ENCODE peak calls at places on chromosomes 5 and 9, in eight cellular contexts. One of them, this sample, is unnamed.

GRCh38 chr5:78000191-78000590 is 224.1 kb upstream of the TBCA start:
- DNase-seq in upper lobe of right lung: no peak
- DNase-seq in A549: no peak
- DNase-seq in AG04450: no peak
- DNase-seq in endothelial cell of umbilical vein: no peak
- DNase-seq in psoas muscle: no peak
- DNase-seq in prostate gland: no peak
- DNase-seq in IMR-90: no peak
- DNase-seq in this sample: no peak

GRCh38 chr9:71812385-71812784 is 44.1 kb upstream of the CEMIP2 start:
- DNase-seq in upper lobe of right lung: no peak
- DNase-seq in A549: no peak
- DNase-seq in AG04450: no peak
- DNase-seq in endothelial cell of umbilical vein: no peak
- DNase-seq in psoas muscle: peak; percentile 56
- DNase-seq in prostate gland: no peak
- DNase-seq in IMR-90: peak; percentile 12
- DNase-seq in this sample: no peak

GRCh38 chr5:37248387-37248969 is 698 bp downstream of the CPLANE1 start:
- DNase-seq in upper lobe of right lung: no peak
- DNase-seq in A549: peak; percentile 44
- DNase-seq in AG04450: no peak
- DNase-seq in endothelial cell of umbilical vein: no peak
- DNase-seq in psoas muscle: no peak
- DNase-seq in prostate gland: no peak
- DNase-seq in IMR-90: peak; percentile 4
- DNase-seq in this sample: no peak

GRCh38 chr5:137099651-137100050 is 399.5 kb downstream of the SPOCK1 start:
- DNase-seq in upper lobe of right lung: no peak
- DNase-seq in A549: no peak
- DNase-seq in AG04450: no peak
- DNase-seq in endothelial cell of umbilical vein: no peak
- DNase-seq in psoas muscle: no peak
- DNase-seq in prostate gland: no peak
- DNase-seq in IMR-90: no peak
- DNase-seq in this sample: no peak

GRCh38 chr5:91178461-91178860 is 204.7 kb downstream of the ARRDC3 start:
- DNase-seq in upper lobe of right lung: no peak
- DNase-seq in A549: no peak
- DNase-seq in AG04450: no peak
- DNase-seq in endothelial cell of umbilical vein: peak; percentile 29
- DNase-seq in psoas muscle: no peak
- DNase-seq in prostate gland: no peak
- DNase-seq in IMR-90: peak; percentile 64
- DNase-seq in this sample: no peak

GRCh38 chr5:62621280-62621679 is 42.7 kb downstream of the LRRC70 start:
- DNase-seq in upper lobe of right lung: no peak
- DNase-seq in A549: no peak
- DNase-seq in AG04450: no peak
- DNase-seq in endothelial cell of umbilical vein: no peak
- DNase-seq in psoas muscle: no peak
- DNase-seq in prostate gland: no peak
- DNase-seq in IMR-90: no peak
- DNase-seq in this sample: no peak

GRCh38 chr5:137589185-137589584 is 90.1 kb upstream of the SPOCK1 start:
- DNase-seq in upper lobe of right lung: no peak
- DNase-seq in A549: no peak
- DNase-seq in AG04450: no peak
- DNase-seq in endothelial cell of umbilical vein: no peak
- DNase-seq in psoas muscle: no peak
- DNase-seq in prostate gland: no peak
- DNase-seq in IMR-90: no peak
- DNase-seq in this sample: no peak

GRCh38 chr9:100011062-100011681 is 87.6 kb downstream of the ERP44 start:
- DNase-seq in upper lobe of right lung: no peak
- DNase-seq in A549: peak; percentile 72
- DNase-seq in AG04450: no peak
- DNase-seq in endothelial cell of umbilical vein: peak; percentile 62
- DNase-seq in psoas muscle: no peak
- DNase-seq in prostate gland: no peak
- DNase-seq in IMR-90: peak; percentile 67
- DNase-seq in this sample: peak; percentile 48

GRCh38 chr9:105883847-105884246 is 189.5 kb downstream of the TMEM38B start:
- DNase-seq in upper lobe of right lung: no peak
- DNase-seq in A549: no peak
- DNase-seq in AG04450: no peak
- DNase-seq in endothelial cell of umbilical vein: no peak
- DNase-seq in psoas muscle: no peak
- DNase-seq in prostate gland: no peak
- DNase-seq in IMR-90: no peak
- DNase-seq in this sample: no peak

GRCh38 chr9:21696411-21696865 is 106.0 kb upstream of the MTAP start:
- DNase-seq in upper lobe of right lung: no peak
- DNase-seq in A549: peak; percentile 70
- DNase-seq in AG04450: no peak
- DNase-seq in endothelial cell of umbilical vein: no peak
- DNase-seq in psoas muscle: no peak
- DNase-seq in prostate gland: no peak
- DNase-seq in IMR-90: no peak
- DNase-seq in this sample: no peak

GRCh38 chr5:32708949-32709348 is 2.2 kb upstream of the NPR3 start:
- DNase-seq in upper lobe of right lung: no peak
- DNase-seq in A549: no peak
- DNase-seq in AG04450: no peak
- DNase-seq in endothelial cell of umbilical vein: no peak
- DNase-seq in psoas muscle: no peak
- DNase-seq in prostate gland: no peak
- DNase-seq in IMR-90: no peak
- DNase-seq in this sample: no peak

DNA sequence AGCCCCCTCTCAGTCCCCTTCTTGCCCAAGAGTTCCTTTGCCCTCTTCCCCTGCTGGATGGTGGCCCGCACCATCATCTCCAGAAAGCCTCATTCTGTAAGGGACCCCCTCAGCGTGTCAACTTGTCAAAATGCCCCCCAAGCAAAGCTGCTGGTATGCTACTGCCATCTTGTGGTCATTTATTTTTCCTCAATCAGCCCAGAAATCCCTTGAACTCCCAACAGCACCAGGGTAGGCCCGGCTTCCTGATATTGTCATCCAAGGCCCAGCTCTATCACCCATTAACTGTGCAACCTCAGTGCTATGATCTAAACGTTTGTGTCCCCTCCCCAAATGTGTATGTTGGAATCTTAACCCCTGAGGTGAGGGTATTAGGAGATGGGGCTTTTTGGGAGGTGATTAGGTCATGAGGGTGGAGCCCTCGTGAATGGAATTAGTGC is 53.2 kb upstream of the FBXW11 start:
- DNase-seq in upper lobe of right lung: no peak
- DNase-seq in A549: no peak
- DNase-seq in AG04450: no peak
- DNase-seq in endothelial cell of umbilical vein: peak; percentile 35
- DNase-seq in psoas muscle: no peak
- DNase-seq in prostate gland: no peak
- DNase-seq in IMR-90: no peak
- DNase-seq in this sample: peak; percentile 48
- TF ChIP-seq CTCF in upper lobe of right lung: peak; percentile 47
- TF ChIP-seq CTCF in A549: peak; percentile 73
- TF ChIP-seq CTCF in AG04450: peak; percentile 61
- TF ChIP-seq CTCF in endothelial cell of umbilical vein: peak; percentile 50
- TF ChIP-seq CTCF in psoas muscle: peak; percentile 43
- TF ChIP-seq CTCF in prostate gland: peak; percentile 43
- TF ChIP-seq CTCF in IMR-90: peak; percentile 55
- TF ChIP-seq CTCF in this sample: peak; percentile 79

GRCh38 chr5:53327811-53328331 is 152.6 kb upstream of the FST start:
- DNase-seq in upper lobe of right lung: no peak
- DNase-seq in A549: no peak
- DNase-seq in AG04450: no peak
- DNase-seq in endothelial cell of umbilical vein: peak; percentile 68
- DNase-seq in psoas muscle: no peak
- DNase-seq in prostate gland: no peak
- DNase-seq in IMR-90: no peak
- DNase-seq in this sample: no peak

GRCh38 chr5:53334431-53334941 is 145.9 kb upstream of the FST start:
- DNase-seq in upper lobe of right lung: no peak
- DNase-seq in A549: no peak
- DNase-seq in AG04450: peak; percentile 39
- DNase-seq in endothelial cell of umbilical vein: no peak
- DNase-seq in psoas muscle: no peak
- DNase-seq in prostate gland: peak; percentile 35
- DNase-seq in IMR-90: peak; percentile 87
- DNase-seq in this sample: peak; percentile 86

GRCh38 chr5:53330491-53330890 is 149.9 kb upstream of the FST start:
- DNase-seq in upper lobe of right lung: no peak
- DNase-seq in A549: no peak
- DNase-seq in AG04450: no peak
- DNase-seq in endothelial cell of umbilical vein: no peak
- DNase-seq in psoas muscle: no peak
- DNase-seq in prostate gland: no peak
- DNase-seq in IMR-90: no peak
- DNase-seq in this sample: no peak

GRCh38 chr5:53333160-53333559 is 147.3 kb upstream of the FST start:
- DNase-seq in upper lobe of right lung: no peak
- DNase-seq in A549: no peak
- DNase-seq in AG04450: no peak
- DNase-seq in endothelial cell of umbilical vein: no peak
- DNase-seq in psoas muscle: no peak
- DNase-seq in prostate gland: no peak
- DNase-seq in IMR-90: peak; percentile 69
- DNase-seq in this sample: peak; percentile 62

DNA sequence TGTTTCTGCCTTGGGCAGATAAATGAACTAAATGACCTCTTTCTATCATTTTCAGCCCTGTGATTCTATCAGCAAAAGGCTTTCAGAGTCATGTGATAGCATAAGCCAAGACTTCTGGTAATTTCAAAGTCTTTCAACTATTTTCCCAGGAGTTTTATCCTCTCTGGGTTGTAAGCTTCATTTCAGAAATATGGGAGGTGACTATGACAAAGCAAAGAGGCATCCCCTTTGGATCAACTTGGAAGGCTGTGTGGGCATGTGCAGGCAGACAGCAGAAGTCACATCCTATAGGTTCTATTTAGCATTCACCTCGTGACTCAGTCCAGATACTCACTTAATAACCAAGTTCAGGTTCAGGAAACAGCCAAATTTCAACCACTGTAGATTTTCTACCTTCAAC is 149.0 kb upstream of the FST start:
- DNase-seq in upper lobe of right lung: no peak
- DNase-seq in A549: peak; percentile 16
- DNase-seq in AG04450: peak; percentile 50
- DNase-seq in endothelial cell of umbilical vein: no peak
- DNase-seq in psoas muscle: no peak
- DNase-seq in prostate gland: no peak
- DNase-seq in IMR-90: peak; percentile 94
- DNase-seq in this sample: peak; percentile 90
- H3K27ac ChIP-seq in upper lobe of right lung: no peak overlapping the region
- H3K27ac ChIP-seq in A549: no peak overlapping the region
- H3K27ac ChIP-seq in AG04450: no peak overlapping the region
- H3K27ac ChIP-seq in endothelial cell of umbilical vein: no peak overlapping the region
- H3K27ac ChIP-seq in psoas muscle: no peak overlapping the region
- H3K27ac ChIP-seq in prostate gland: no peak overlapping the region
- H3K27ac ChIP-seq in IMR-90: no peak overlapping the region
- H3K27ac ChIP-seq in this sample: no peak overlapping the region

DNA sequence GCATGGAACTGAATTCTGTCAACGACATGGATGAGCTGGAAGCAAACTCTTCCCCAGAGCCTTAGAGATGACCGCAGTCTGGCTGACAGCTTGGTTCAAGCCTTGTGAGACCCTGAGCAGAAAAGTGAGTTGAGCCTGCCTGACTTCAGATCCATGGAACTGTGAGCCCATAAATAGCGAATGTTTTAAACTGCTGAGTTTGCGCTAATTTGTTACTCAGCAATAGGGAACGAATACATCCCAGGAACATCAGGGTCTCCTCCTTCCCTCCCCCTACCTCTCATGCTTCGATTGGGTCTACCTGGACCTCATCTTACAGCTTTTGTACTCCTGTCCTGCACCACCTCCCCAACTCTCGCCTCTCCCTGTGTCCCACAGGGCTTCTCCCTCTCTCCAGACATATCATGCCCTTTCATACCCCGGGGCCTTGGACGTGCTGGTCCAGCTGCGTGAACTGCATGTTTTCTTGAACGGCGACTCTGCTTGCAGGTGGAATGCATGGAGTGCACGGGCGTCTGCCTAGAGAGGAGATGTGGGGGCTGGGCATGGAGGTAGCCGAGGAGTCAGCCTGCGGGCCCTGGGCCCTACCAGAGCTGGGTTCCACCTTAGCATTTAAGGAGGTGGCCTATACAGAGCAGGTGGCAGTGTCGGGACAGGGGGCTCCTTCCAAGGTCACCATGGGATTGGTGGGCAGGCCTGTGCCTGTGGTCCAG is 7.9 kb downstream of the GADD45G start:
- DNase-seq in upper lobe of right lung: no peak
- DNase-seq in A549: no peak
- DNase-seq in AG04450: no peak
- DNase-seq in endothelial cell of umbilical vein: no peak
- DNase-seq in psoas muscle: no peak
- DNase-seq in prostate gland: no peak
- DNase-seq in IMR-90: no peak
- DNase-seq in this sample: no peak
- TF ChIP-seq CTCF in upper lobe of right lung: no peak
- TF ChIP-seq CTCF in A549: no peak
- TF ChIP-seq CTCF in AG04450: no peak
- TF ChIP-seq CTCF in endothelial cell of umbilical vein: no peak
- TF ChIP-seq CTCF in psoas muscle: no peak
- TF ChIP-seq CTCF in prostate gland: no peak
- TF ChIP-seq CTCF in IMR-90: no peak
- TF ChIP-seq CTCF in this sample: no peak

GRCh38 chr5:167773902-167774301 is 517.5 kb upstream of the WWC1 start:
- DNase-seq in upper lobe of right lung: no peak
- DNase-seq in A549: no peak
- DNase-seq in AG04450: no peak
- DNase-seq in endothelial cell of umbilical vein: no peak
- DNase-seq in psoas muscle: no peak
- DNase-seq in prostate gland: no peak
- DNase-seq in IMR-90: no peak
- DNase-seq in this sample: no peak

GRCh38 chr5:167777746-167778145 is 513.7 kb upstream of the WWC1 start:
- DNase-seq in upper lobe of right lung: no peak
- DNase-seq in A549: no peak
- DNase-seq in AG04450: no peak
- DNase-seq in endothelial cell of umbilical vein: no peak
- DNase-seq in psoas muscle: no peak
- DNase-seq in prostate gland: no peak
- DNase-seq in IMR-90: no peak
- DNase-seq in this sample: no peak

GRCh38 chr5:167783145-167783817 is 508.2 kb upstream of the WWC1 start:
- DNase-seq in upper lobe of right lung: no peak
- DNase-seq in A549: no peak
- DNase-seq in AG04450: peak; percentile 21
- DNase-seq in endothelial cell of umbilical vein: no peak
- DNase-seq in psoas muscle: no peak
- DNase-seq in prostate gland: no peak
- DNase-seq in IMR-90: no peak
- DNase-seq in this sample: no peak

DNA sequence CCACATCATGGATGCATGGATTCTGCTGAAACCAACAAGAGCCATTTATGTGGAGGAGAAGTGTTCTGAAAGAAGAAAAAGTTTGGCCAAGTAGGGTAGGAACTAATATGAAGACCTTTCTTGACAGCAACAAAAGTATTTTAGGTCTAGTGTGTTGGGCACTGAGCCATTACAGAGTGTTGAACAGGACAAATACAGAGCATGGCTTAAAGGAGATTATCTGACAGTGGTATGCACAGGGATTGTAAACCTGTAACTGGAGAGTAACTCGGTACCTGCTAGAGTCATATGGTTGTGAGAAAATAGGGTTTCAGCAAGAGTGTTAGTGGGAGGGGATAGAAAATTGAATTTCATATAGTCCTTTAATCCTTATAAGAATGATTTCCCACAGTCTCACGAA is 513.2 kb upstream of the WWC1 start:
- DNase-seq in upper lobe of right lung: no peak
- DNase-seq in A549: no peak
- DNase-seq in AG04450: no peak
- DNase-seq in endothelial cell of umbilical vein: no peak
- DNase-seq in psoas muscle: no peak
- DNase-seq in prostate gland: no peak
- DNase-seq in IMR-90: no peak
- DNase-seq in this sample: no peak
- H3K27ac ChIP-seq in upper lobe of right lung: no peak overlapping the region
- H3K27ac ChIP-seq in A549: no peak overlapping the region
- H3K27ac ChIP-seq in AG04450: no peak overlapping the region
- H3K27ac ChIP-seq in endothelial cell of umbilical vein: no peak overlapping the region
- H3K27ac ChIP-seq in psoas muscle: no peak overlapping the region
- H3K27ac ChIP-seq in prostate gland: no peak overlapping the region
- H3K27ac ChIP-seq in IMR-90: no peak overlapping the region
- H3K27ac ChIP-seq in this sample: no peak overlapping the region